ENCODE peak calls at places on chromosomes 3 and 15, in four cellular contexts. S, Q, N and P are unnamed samples.

GRCh38 chr3:183386651-183387050 is 41.8 kb downstream of the MCF2L2 start:
- DNase-seq in S (no peak), Q (no peak), N (no peak), P (no peak)

GRCh38 chr3:175383813-175384212 is 524.7 kb downstream of the NAALADL2 start:
- DNase-seq in S (no peak), Q (no peak), N (no peak), P (no peak)

GRCh38 chr15:43519207-43519606 is 1.8 kb downstream of the MAP1A start:
- DNase-seq in S (no peak), Q (no peak), N (no peak), P (no peak)

GRCh38 chr15:101772921-101773320 is 30.4 kb upstream of the OR4F6 start:
- DNase-seq in S (no peak), Q (no peak), N (no peak), P (no peak)

GRCh38 chr15:80259942-80260510 is 8.0 kb upstream of the CTXND1 start:
- DNase-seq in S (no peak), Q (no peak), N (no peak), P (no peak)

GRCh38 chr3:42790714-42791229 is 13.5 kb downstream of the HIGD1A start:
- DNase-seq in S (no peak), Q (no peak), N (no peak), P (no peak)

GRCh38 chr15:58702233-58702632 is 47.3 kb downstream of the ADAM10 start:
- DNase-seq in S (no peak), Q (no peak), N (no peak), P (no peak)

GRCh38 chr3:173135059-173135458 is 6.0 kb downstream of the SPATA16 start:
- DNase-seq in S (no peak), Q (no peak), N (no peak), P (no peak)

GRCh38 chr3:109369510-109369909 is 32.2 kb upstream of the DPPA4 start:
- DNase-seq in S (no peak), Q (no peak), N (peak; percentile 6), P (peak; percentile 46)

GRCh38 chr15:78509726-78510312 is 2.4 kb downstream of the HYKK start:
- DNase-seq in S (no peak), Q (no peak), N (no peak), P (no peak)

GRCh38 chr15:85318048-85318731 is 62.2 kb upstream of the AKAP13 start:
- DNase-seq in S (peak; percentile 29), Q (no peak), N (peak; percentile 47), P (no peak)

GRCh38 chr3:71395927-71396695 is 187.4 kb downstream of the FOXP1 start:
- DNase-seq in S (no peak), Q (no peak), N (no peak), P (no peak)

GRCh38 chr15:93331545-93332117 is 242.6 kb upstream of the RGMA start:
- DNase-seq in S (no peak), Q (peak; percentile 37), N (no peak), P (no peak)

GRCh38 chr3:196518999-196519737 is 4.0 kb upstream of the SMCO1 start:
- DNase-seq in S (peak; percentile 66), Q (peak; percentile 25), N (peak; percentile 86), P (peak; percentile 77)

DNA sequence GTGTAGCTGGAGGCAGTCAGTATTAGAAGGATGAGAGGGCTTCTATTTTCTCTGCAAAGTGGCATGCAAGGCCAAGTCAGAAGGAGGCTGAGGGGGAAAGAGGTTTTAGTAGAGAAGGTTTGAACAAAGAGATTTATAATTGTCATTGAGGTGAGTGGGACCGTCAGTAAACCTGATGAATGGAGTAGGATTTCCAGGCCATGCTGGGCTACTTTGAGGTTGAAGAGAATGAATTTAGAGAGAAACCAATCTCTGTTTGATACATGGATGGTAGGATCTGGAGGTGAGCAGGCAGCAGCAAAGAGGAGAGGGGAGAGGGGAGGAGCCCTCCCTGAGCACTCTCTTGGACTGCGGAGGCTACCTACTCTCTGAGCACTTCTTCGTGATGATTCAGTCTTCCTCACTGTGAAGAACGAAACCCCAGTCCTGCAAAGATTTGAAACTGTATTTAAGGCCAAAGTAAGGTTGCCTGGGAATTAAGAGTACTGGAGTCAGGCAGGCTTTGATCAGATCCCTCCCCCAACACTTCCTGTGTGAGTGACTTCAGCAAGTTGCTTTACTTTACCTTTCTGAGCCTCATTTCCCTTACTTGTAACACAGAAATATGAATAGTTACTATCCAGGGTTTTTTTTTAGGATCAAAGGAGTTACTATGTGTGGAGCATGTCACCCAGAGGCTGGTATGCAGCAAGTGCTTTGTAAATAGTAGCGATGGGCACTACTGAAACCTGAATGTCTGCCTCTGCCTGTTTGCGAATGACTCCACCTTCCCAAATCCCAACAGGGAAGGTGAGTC is 75.8 kb downstream of the RPL39L start:
- DNase-seq in S (no peak), Q (no peak), N (no peak), P (no peak)
- TF ChIP-seq POLR2A in S (no peak), Q (no peak), N (no peak), P (no peak)

DNA sequence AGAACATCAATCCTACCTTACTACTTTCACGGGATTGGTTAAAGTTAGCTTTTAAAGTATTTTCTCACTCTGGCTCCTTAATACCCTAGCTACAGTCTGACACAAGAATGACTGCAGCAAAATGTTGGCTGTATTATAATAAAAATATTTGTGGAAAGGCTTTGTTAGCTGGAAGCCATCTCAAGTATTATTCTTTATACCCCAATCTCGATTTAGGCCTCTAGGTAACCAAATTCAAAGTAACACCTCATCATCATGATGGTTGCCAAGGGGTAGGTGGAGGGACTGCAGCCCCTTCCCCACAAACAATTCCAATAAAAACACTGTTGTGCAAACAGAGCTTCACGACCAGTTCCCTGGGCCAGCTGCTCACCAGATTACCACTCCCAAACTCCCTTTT is 786 bp upstream of the GMPS start:
- DNase-seq in S (no peak), Q (no peak), N (no peak), P (no peak)
- H3K4me3 ChIP-seq in S (peak overlapping the region; percentile 88), Q (peak overlapping the region; percentile 19), N (peak overlapping the region; percentile 56), P (peak overlapping the region; percentile 100)

DNA sequence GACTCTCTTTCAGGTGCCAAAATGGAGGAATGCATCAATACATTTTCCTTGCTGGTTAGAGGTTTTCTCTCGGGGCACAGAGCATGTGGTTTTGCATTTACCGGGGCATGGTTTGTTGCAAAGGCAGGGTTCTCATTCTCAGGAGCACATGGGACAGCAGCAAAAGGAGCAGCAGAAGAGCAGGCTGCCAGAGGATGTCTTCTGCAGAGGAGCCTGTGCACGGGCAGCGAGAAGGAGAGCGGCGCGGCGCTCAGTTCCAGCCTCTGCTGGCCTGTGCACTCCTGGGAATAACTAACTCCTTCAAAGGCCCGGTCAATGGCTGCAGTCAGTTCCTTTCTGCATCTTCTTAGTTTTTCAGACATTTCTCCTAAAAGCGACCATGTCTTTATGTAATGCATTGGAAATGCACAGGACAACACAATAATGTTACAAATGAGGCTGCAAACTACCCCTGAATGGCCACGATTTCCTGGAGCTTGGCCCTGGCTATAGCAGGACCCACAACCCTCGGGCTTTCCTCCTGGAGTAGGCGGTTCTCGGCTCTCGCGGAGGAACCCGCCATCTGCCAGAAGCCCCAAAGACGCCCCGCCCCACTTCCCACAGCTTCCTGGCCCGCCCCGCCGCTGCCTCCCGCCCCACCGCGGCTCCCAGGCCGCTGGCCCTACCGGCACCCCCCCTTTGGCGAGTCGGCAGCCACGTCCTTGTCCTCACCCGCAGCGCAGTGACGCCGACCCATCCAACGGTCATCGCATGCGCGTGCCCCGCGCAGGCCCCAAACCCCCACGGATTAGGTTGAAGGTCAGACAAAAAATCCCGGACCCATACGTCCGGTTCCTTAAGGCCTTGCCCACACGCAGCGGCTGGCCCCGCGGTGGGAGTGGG is at the start of gene C3orf62:
- DNase-seq in S (peak; percentile 96), Q (peak; percentile 91), N (no peak), P (peak; percentile 92)
- TF ChIP-seq POLR2A in S (peak; percentile 26), Q (no peak), N (no peak), P (no peak)

DNA sequence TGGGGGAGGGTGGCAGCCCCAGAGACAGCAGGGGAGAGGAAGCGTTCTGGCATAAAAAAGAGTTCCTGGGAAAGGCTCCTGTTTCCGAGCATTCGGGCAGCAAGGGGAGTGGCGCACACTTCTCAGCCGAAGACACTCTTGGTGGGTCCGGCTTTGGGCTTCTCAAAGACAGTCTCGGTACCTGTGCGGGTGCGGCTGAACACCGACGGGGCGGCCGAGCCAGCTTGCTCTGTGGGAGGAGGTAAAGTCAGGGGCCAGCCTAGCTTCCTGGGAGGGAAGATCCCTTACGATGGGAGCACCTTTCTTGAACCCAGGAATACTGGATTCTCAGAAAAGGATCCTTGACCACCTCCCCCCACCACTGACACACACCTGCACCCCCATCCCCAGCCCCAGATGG is 1.6 kb downstream of the MUSTN1 start:
- DNase-seq in S (no peak), Q (no peak), N (no peak), P (no peak)
- H3K4me3 ChIP-seq in S (no peak overlapping the region), Q (no peak overlapping the region), N (no peak overlapping the region), P (no peak overlapping the region)